ENCODE peak calls at places on chromosomes 4 and X, in eight cellular contexts. V, J, W, E, Q, F, Y and G are unnamed samples.

GRCh38 chr4:145808021-145808650 is 128.2 kb downstream of the C4orf51 start:
- DNase-seq in W (peak; percentile 49), Q (peak; percentile 4), Y (no peak), J (peak; percentile 19), V (peak; percentile 98), E (no peak), F (no peak), G (peak; percentile 57)

GRCh38 chrX:63686878-63687714 is 97.9 kb downstream of the ARHGEF9 start:
- DNase-seq in F (no peak), Q (peak; percentile 1), Y (peak; percentile 45), E (no peak), W (peak; percentile 4), J (peak; percentile 49), V (peak; percentile 45), G (peak; percentile 19)

GRCh38 chr4:10622728-10623127 is 61.8 kb downstream of the CLNK start:
- DNase-seq in V (no peak), J (no peak), W (peak; percentile 44), F (no peak), Y (peak; percentile 10), Q (no peak), E (no peak), G (peak; percentile 45)

GRCh38 chrX:23764183-23764582 is 18.8 kb upstream of the SAT1 start:
- DNase-seq in V (no peak), E (no peak), Y (no peak), J (no peak), F (no peak), Q (no peak), W (no peak), G (no peak)

GRCh38 chr4:128553665-128554515 is 255.6 kb upstream of the JADE1 start:
- DNase-seq in J (no peak), F (no peak), W (no peak), Y (peak; percentile 0), E (no peak), V (no peak), Q (no peak), G (no peak)

GRCh38 chrX:12007881-12008280 is 130.4 kb upstream of the FRMPD4 start:
- DNase-seq in V (peak; percentile 84), J (no peak), Y (no peak), F (no peak), E (no peak), Q (no peak), W (no peak), G (no peak)

GRCh38 chr4:15913631-15913970 is 24.9 kb downstream of the FGFBP1 start:
- DNase-seq in W (no peak), F (no peak), J (no peak), Y (no peak), Q (no peak), V (peak; percentile 97), E (no peak), G (no peak)

GRCh38 chrX:18668468-18668867 is 3.4 kb downstream of the RS1 start:
- DNase-seq in F (no peak), W (peak; percentile 32), Y (no peak), J (no peak), Q (no peak), E (no peak), V (no peak), G (peak; percentile 22)

GRCh38 chr4:164768516-164768915 is 14.6 kb downstream of the SMIM31 start:
- DNase-seq in W (no peak), Q (no peak), F (no peak), E (no peak), V (peak; percentile 3), Y (no peak), J (peak; percentile 9), G (peak; percentile 13)

GRCh38 chrX:39859991-39860861 is 237.5 kb downstream of the BCOR start:
- DNase-seq in W (peak; percentile 65), F (peak; percentile 45), Q (peak; percentile 56), E (peak; percentile 12), J (no peak), V (peak; percentile 91), Y (peak; percentile 78), G (peak; percentile 61)

GRCh38 chrX:128106630-128107029 is 54.4 kb upstream of the ACTRT1 start:
- DNase-seq in V (no peak), J (peak; percentile 45), Q (no peak), E (no peak), Y (no peak), F (no peak), W (no peak), G (no peak)

GRCh38 chr4:165359501-165359900 is 19.3 kb upstream of the CPE start:
- DNase-seq in J (no peak), W (no peak), F (no peak), V (no peak), Y (no peak), E (no peak), Q (no peak), G (no peak)

GRCh38 chrX:102669526-102669925 is 18.2 kb downstream of the GPRASP1 start:
- DNase-seq in Y (no peak), W (no peak), Q (no peak), E (no peak), J (no peak), F (no peak), V (no peak), G (no peak)

GRCh38 chrX:3648084-3648483 is 65.4 kb downstream of the PRKX start:
- DNase-seq in F (no peak), Q (no peak), W (no peak), Y (no peak), V (no peak), J (no peak), E (no peak), G (no peak)

GRCh38 chr4:185383451-185383850 is 12.3 kb downstream of the LRP2BP start:
- DNase-seq in E (no peak), V (no peak), Y (no peak), J (no peak), W (no peak), Q (no peak), F (no peak), G (no peak)

GRCh38 chr4:147866532-147867271 is 134.8 kb downstream of the ARHGAP10 start:
- DNase-seq in Q (peak; percentile 95), F (peak; percentile 86), W (peak; percentile 75), Y (peak; percentile 83), E (peak; percentile 82), V (peak; percentile 91), J (peak; percentile 75), G (peak; percentile 80)

GRCh38 chr4:39118034-39118658 is 56.1 kb downstream of the KLHL5 start:
- DNase-seq in J (no peak), F (no peak), Q (no peak), W (no peak), V (no peak), Y (peak; percentile 9), E (no peak), G (no peak)

GRCh38 chrX:153703036-153703370 is 15.3 kb downstream of the SLC6A8 start:
- DNase-seq in E (no peak), J (no peak), Y (no peak), W (no peak), V (peak; percentile 75), F (no peak), Q (no peak), G (no peak)

GRCh38 chr4:52665592-52665991 is 6.5 kb upstream of the USP46 start:
- DNase-seq in V (no peak), J (no peak), F (no peak), E (no peak), Q (no peak), W (peak; percentile 57), Y (no peak), G (peak; percentile 51)

GRCh38 chr4:13399257-13399656 is 84.9 kb downstream of the RAB28 start:
- DNase-seq in V (peak; percentile 31), F (no peak), E (no peak), J (no peak), Y (no peak), Q (no peak), W (no peak), G (no peak)

GRCh38 chr4:146095867-146096266 is 79.7 kb upstream of the LSM6 start:
- DNase-seq in E (no peak), Q (no peak), F (no peak), W (no peak), V (no peak), J (no peak), Y (no peak), G (no peak)

GRCh38 chr4:151484396-151485102 is 75.6 kb downstream of the FHIP1A start:
- DNase-seq in J (no peak), W (no peak), E (no peak), F (no peak), Y (no peak), Q (no peak), V (peak; percentile 77), G (no peak)

GRCh38 chrX:13569479-13570244 is at the start of gene EGFL6:
- DNase-seq in F (no peak), W (no peak), V (no peak), J (no peak), E (no peak), Y (no peak), Q (no peak), G (peak; percentile 12)

GRCh38 chr4:56371426-56372220 is 15.7 kb downstream of the AASDH start:
- DNase-seq in E (no peak), W (no peak), J (no peak), F (no peak), Q (no peak), Y (no peak), V (no peak), G (no peak)

GRCh38 chr4:91502365-91502764 is 801.4 kb upstream of the GRID2 start:
- DNase-seq in F (no peak), J (peak; percentile 5), Y (no peak), E (no peak), W (no peak), V (no peak), Q (no peak), G (no peak)